ENCODE peak calls at places on chromosomes 3 and 15, in six cellular contexts. One of them, this sample, is unnamed. For H3K4me1, the result is how much of the 10 kb centered on the place peaks cover.

GRCh38 chr3:62832569-62832968 is 42.6 kb downstream of the CADPS start:
- DNase-seq in heart right ventricle: no peak
- DNase-seq in right cardiac atrium: no peak
- DNase-seq in adrenal gland: no peak
- DNase-seq in CD8-positive, alpha-beta memory T cell: no peak
- DNase-seq in suprapubic skin: no peak
- DNase-seq in this sample: no peak

GRCh38 chr15:100663550-100664335 is 61.4 kb downstream of the ASB7 start:
- DNase-seq in right cardiac atrium: no peak
- DNase-seq in adrenal gland: no peak
- DNase-seq in heart right ventricle: no peak
- DNase-seq in suprapubic skin: no peak
- DNase-seq in CD8-positive, alpha-beta memory T cell: no peak
- DNase-seq in this sample: no peak

GRCh38 chr3:33141006-33141405 is 27.2 kb downstream of the CRTAP start:
- DNase-seq in suprapubic skin: no peak
- DNase-seq in CD8-positive, alpha-beta memory T cell: no peak
- DNase-seq in heart right ventricle: no peak
- DNase-seq in adrenal gland: no peak
- DNase-seq in right cardiac atrium: no peak
- DNase-seq in this sample: no peak

GRCh38 chr15:74307827-74308642 is 59.4 kb downstream of the CYP11A1 start:
- DNase-seq in CD8-positive, alpha-beta memory T cell: no peak
- DNase-seq in heart right ventricle: peak
- DNase-seq in right cardiac atrium: peak
- DNase-seq in adrenal gland: peak
- DNase-seq in suprapubic skin: no peak
- DNase-seq in this sample: peak

GRCh38 chr3:151169700-151170224 is 33.3 kb downstream of the GPR171 start:
- DNase-seq in suprapubic skin: no peak
- DNase-seq in adrenal gland: peak
- DNase-seq in CD8-positive, alpha-beta memory T cell: no peak
- DNase-seq in right cardiac atrium: peak
- DNase-seq in heart right ventricle: peak
- DNase-seq in this sample: no peak

GRCh38 chr3:105835606-105836005 is 33.2 kb downstream of the CBLB start:
- DNase-seq in adrenal gland: no peak
- DNase-seq in right cardiac atrium: no peak
- DNase-seq in suprapubic skin: no peak
- DNase-seq in CD8-positive, alpha-beta memory T cell: no peak
- DNase-seq in heart right ventricle: no peak
- DNase-seq in this sample: no peak

GRCh38 chr15:23566070-23567050 is 886 bp downstream of the MKRN3 start:
- DNase-seq in heart right ventricle: peak
- DNase-seq in adrenal gland: no peak
- DNase-seq in right cardiac atrium: no peak
- DNase-seq in CD8-positive, alpha-beta memory T cell: peak
- DNase-seq in suprapubic skin: no peak
- DNase-seq in this sample: peak

GRCh38 chr15:38867556-38867955 is 302.9 kb upstream of the RASGRP1 start:
- DNase-seq in CD8-positive, alpha-beta memory T cell: no peak
- DNase-seq in heart right ventricle: no peak
- DNase-seq in suprapubic skin: no peak
- DNase-seq in right cardiac atrium: no peak
- DNase-seq in adrenal gland: no peak
- DNase-seq in this sample: no peak

GRCh38 chr3:56792201-56792600 is 9.5 kb downstream of the ARHGEF3 start:
- DNase-seq in suprapubic skin: no peak
- DNase-seq in CD8-positive, alpha-beta memory T cell: no peak
- DNase-seq in heart right ventricle: no peak
- DNase-seq in right cardiac atrium: no peak
- DNase-seq in adrenal gland: peak
- DNase-seq in this sample: no peak

GRCh38 chr15:34969340-34970097 is at the start of gene AQR:
- DNase-seq in heart right ventricle: peak
- DNase-seq in CD8-positive, alpha-beta memory T cell: peak
- DNase-seq in suprapubic skin: peak
- DNase-seq in adrenal gland: peak
- DNase-seq in right cardiac atrium: peak
- DNase-seq in this sample: peak

GRCh38 chr15:41925209-41925608 is 31.4 kb upstream of the SPTBN5 start:
- DNase-seq in adrenal gland: no peak
- DNase-seq in suprapubic skin: no peak
- DNase-seq in CD8-positive, alpha-beta memory T cell: no peak
- DNase-seq in heart right ventricle: no peak
- DNase-seq in right cardiac atrium: no peak
- DNase-seq in this sample: no peak

GRCh38 chr15:41919954-41920538 is 26.2 kb upstream of the SPTBN5 start:
- DNase-seq in suprapubic skin: no peak
- DNase-seq in CD8-positive, alpha-beta memory T cell: no peak
- DNase-seq in heart right ventricle: no peak
- DNase-seq in adrenal gland: peak
- DNase-seq in right cardiac atrium: no peak
- DNase-seq in this sample: no peak

GRCh38 chr15:41923424-41923999 is 29.7 kb upstream of the SPTBN5 start:
- DNase-seq in heart right ventricle: no peak
- DNase-seq in right cardiac atrium: no peak
- DNase-seq in adrenal gland: no peak
- DNase-seq in suprapubic skin: no peak
- DNase-seq in CD8-positive, alpha-beta memory T cell: no peak
- DNase-seq in this sample: no peak

GRCh38 chr15:41921167-41921566 is 27.3 kb upstream of the SPTBN5 start:
- DNase-seq in right cardiac atrium: no peak
- DNase-seq in CD8-positive, alpha-beta memory T cell: no peak
- DNase-seq in suprapubic skin: no peak
- DNase-seq in adrenal gland: no peak
- DNase-seq in heart right ventricle: no peak
- DNase-seq in this sample: no peak

GRCh38 chr15:41922353-41922752 is 28.5 kb upstream of the SPTBN5 start:
- DNase-seq in right cardiac atrium: no peak
- DNase-seq in heart right ventricle: no peak
- DNase-seq in suprapubic skin: no peak
- DNase-seq in CD8-positive, alpha-beta memory T cell: no peak
- DNase-seq in adrenal gland: no peak
- DNase-seq in this sample: no peak
- H3K4me1 ChIP-seq in right cardiac atrium: under half
- H3K4me1 ChIP-seq in heart right ventricle: half or more
- H3K4me1 ChIP-seq in suprapubic skin: under half
- H3K4me1 ChIP-seq in CD8-positive, alpha-beta memory T cell: under half
- H3K4me1 ChIP-seq in adrenal gland: under half
- H3K4me1 ChIP-seq in this sample: under half

GRCh38 chr3:67875858-67876257 is 221.4 kb upstream of the SUCLG2 start:
- DNase-seq in suprapubic skin: no peak
- DNase-seq in adrenal gland: no peak
- DNase-seq in heart right ventricle: no peak
- DNase-seq in CD8-positive, alpha-beta memory T cell: no peak
- DNase-seq in right cardiac atrium: no peak
- DNase-seq in this sample: no peak
- H3K4me1 ChIP-seq in suprapubic skin: under half
- H3K4me1 ChIP-seq in adrenal gland: under half
- H3K4me1 ChIP-seq in heart right ventricle: under half
- H3K4me1 ChIP-seq in CD8-positive, alpha-beta memory T cell: under half
- H3K4me1 ChIP-seq in right cardiac atrium: under half
- H3K4me1 ChIP-seq in this sample: under half

GRCh38 chr3:129892857-129893615 is 475 bp downstream of the TMCC1 start:
- DNase-seq in right cardiac atrium: peak
- DNase-seq in suprapubic skin: peak
- DNase-seq in CD8-positive, alpha-beta memory T cell: peak
- DNase-seq in adrenal gland: peak
- DNase-seq in heart right ventricle: peak
- DNase-seq in this sample: peak
- H3K4me1 ChIP-seq in right cardiac atrium: under half
- H3K4me1 ChIP-seq in suprapubic skin: under half
- H3K4me1 ChIP-seq in CD8-positive, alpha-beta memory T cell: under half
- H3K4me1 ChIP-seq in adrenal gland: under half
- H3K4me1 ChIP-seq in heart right ventricle: half or more
- H3K4me1 ChIP-seq in this sample: under half

GRCh38 chr3:30614373-30614772 is 8.0 kb downstream of the TGFBR2 start:
- DNase-seq in adrenal gland: no peak
- DNase-seq in CD8-positive, alpha-beta memory T cell: no peak
- DNase-seq in suprapubic skin: no peak
- DNase-seq in heart right ventricle: no peak
- DNase-seq in right cardiac atrium: no peak
- DNase-seq in this sample: no peak

GRCh38 chr3:30615615-30616346 is 9.4 kb downstream of the TGFBR2 start:
- DNase-seq in suprapubic skin: no peak
- DNase-seq in right cardiac atrium: no peak
- DNase-seq in heart right ventricle: no peak
- DNase-seq in CD8-positive, alpha-beta memory T cell: no peak
- DNase-seq in adrenal gland: no peak
- DNase-seq in this sample: no peak

GRCh38 chr3:30613135-30613825 is 6.9 kb downstream of the TGFBR2 start:
- DNase-seq in suprapubic skin: no peak
- DNase-seq in heart right ventricle: no peak
- DNase-seq in right cardiac atrium: no peak
- DNase-seq in adrenal gland: peak
- DNase-seq in CD8-positive, alpha-beta memory T cell: no peak
- DNase-seq in this sample: no peak

GRCh38 chr3:30616347-30617027 is 10.1 kb downstream of the TGFBR2 start:
- DNase-seq in suprapubic skin: no peak
- DNase-seq in CD8-positive, alpha-beta memory T cell: no peak
- DNase-seq in heart right ventricle: no peak
- DNase-seq in adrenal gland: no peak
- DNase-seq in right cardiac atrium: no peak
- DNase-seq in this sample: no peak

DNA sequence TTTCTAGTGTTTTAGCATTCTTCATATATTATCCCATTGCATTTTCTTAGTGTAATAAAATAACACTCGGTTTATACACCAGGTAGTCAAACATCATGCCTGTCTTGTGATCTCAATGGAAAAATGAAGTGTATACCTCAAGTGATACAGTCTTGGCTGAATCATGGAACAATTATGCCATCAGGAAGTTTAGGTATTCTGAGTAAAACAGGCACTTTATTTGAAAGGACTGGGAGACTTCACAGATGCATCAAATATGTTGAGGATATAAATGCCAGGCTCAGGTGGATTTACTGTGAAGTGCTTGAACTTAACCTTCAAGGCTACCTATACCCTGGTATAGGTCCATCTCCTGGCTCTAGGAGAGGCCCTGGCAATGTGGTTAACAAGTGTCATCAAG is 8.5 kb downstream of the TGFBR2 start:
- DNase-seq in suprapubic skin: no peak
- DNase-seq in CD8-positive, alpha-beta memory T cell: no peak
- DNase-seq in adrenal gland: no peak
- DNase-seq in right cardiac atrium: no peak
- DNase-seq in heart right ventricle: no peak
- DNase-seq in this sample: no peak
- H3K4me1 ChIP-seq in suprapubic skin: half or more
- H3K4me1 ChIP-seq in CD8-positive, alpha-beta memory T cell: half or more
- H3K4me1 ChIP-seq in adrenal gland: half or more
- H3K4me1 ChIP-seq in right cardiac atrium: under half
- H3K4me1 ChIP-seq in heart right ventricle: half or more
- H3K4me1 ChIP-seq in this sample: under half

DNA sequence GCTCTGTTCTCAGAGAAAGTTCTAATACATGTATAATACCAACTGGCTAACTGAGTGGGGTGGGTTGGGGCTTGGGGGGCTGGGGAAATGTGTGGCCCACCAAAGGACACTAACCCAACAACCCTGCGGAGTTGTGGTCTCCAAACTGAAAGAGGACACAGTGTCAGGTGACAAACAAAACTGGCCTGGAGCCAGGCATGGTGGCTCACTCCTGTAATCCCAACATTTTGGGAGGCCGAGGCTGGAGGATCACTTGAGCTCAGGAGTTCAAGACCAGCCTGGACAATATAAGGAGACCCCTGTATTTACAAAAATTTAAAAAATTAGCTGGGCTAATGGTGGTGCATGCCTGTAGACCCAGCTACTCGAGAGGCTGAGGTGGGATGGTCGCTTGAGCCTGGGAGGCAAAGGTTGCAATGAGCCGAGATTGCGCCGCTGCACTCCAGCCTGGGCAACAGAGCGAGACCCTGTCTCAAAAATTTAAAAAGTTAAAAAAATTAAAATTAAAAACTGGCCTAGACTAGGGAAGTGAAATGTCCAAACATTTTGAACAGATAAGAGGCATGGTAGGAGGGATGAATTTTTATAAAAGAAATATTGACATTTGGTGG is 31.7 kb upstream of the SRP14 start:
- DNase-seq in adrenal gland: no peak
- DNase-seq in heart right ventricle: no peak
- DNase-seq in CD8-positive, alpha-beta memory T cell: no peak
- DNase-seq in right cardiac atrium: no peak
- DNase-seq in suprapubic skin: no peak
- DNase-seq in this sample: no peak
- H3K4me1 ChIP-seq in adrenal gland: under half
- H3K4me1 ChIP-seq in heart right ventricle: under half
- H3K4me1 ChIP-seq in CD8-positive, alpha-beta memory T cell: under half
- H3K4me1 ChIP-seq in right cardiac atrium: under half
- H3K4me1 ChIP-seq in suprapubic skin: under half
- H3K4me1 ChIP-seq in this sample: under half

GRCh38 chr3:113226491-113226890 is 15.1 kb downstream of the BOC start:
- DNase-seq in suprapubic skin: no peak
- DNase-seq in right cardiac atrium: no peak
- DNase-seq in heart right ventricle: no peak
- DNase-seq in adrenal gland: no peak
- DNase-seq in CD8-positive, alpha-beta memory T cell: no peak
- DNase-seq in this sample: no peak
- H3K4me1 ChIP-seq in suprapubic skin: half or more
- H3K4me1 ChIP-seq in right cardiac atrium: under half
- H3K4me1 ChIP-seq in heart right ventricle: under half
- H3K4me1 ChIP-seq in adrenal gland: under half
- H3K4me1 ChIP-seq in CD8-positive, alpha-beta memory T cell: under half
- H3K4me1 ChIP-seq in this sample: under half

This sample was measured in uterus.